ENCODE peak calls at places on chromosomes 3 and 15, in four cellular contexts. B is neural crest cell, J is sciatic nerve, D is NCI-H1105 treated with DMSO at 0.1 percent for 48 hours. Z is an unnamed sample.

GRCh38 chr3:146308222-146308621 is 57.3 kb upstream of the PLSCR4 start:
- DNase-seq in B (no peak), J (no peak), D (no peak), Z (no peak)

GRCh38 chr3:197353867-197354180 is 55.4 kb upstream of the DLG1 start:
- DNase-seq in B (no peak), J (no peak), D (no peak), Z (no peak)

GRCh38 chr3:153072856-153073255 is 89.2 kb upstream of the RAP2B start:
- DNase-seq in B (no peak), J (no peak), D (no peak), Z (no peak)

GRCh38 chr3:110301781-110302180 is 769.8 kb upstream of the NECTIN3 start:
- DNase-seq in B (no peak), J (no peak), D (no peak), Z (no peak)

GRCh38 chr3:187931770-187932278 is 186.6 kb upstream of the BCL6 start:
- DNase-seq in B (no peak), J (no peak), D (no peak), Z (no peak)

GRCh38 chr3:58719684-58720083 is 53.1 kb upstream of the FAM3D start:
- DNase-seq in B (no peak), J (no peak), D (no peak), Z (no peak)

GRCh38 chr3:50516048-50516871 is 12.8 kb upstream of the CACNA2D2 start:
- DNase-seq in B (peak), J (peak), D (peak), Z (no peak)

GRCh38 chr3:197339841-197340520 is 41.6 kb upstream of the DLG1 start:
- DNase-seq in B (no peak), J (peak), D (no peak), Z (peak)

GRCh38 chr3:112604536-112604935 is 36.4 kb downstream of the CCDC80 start:
- DNase-seq in B (no peak), J (no peak), D (no peak), Z (no peak)

GRCh38 chr3:72102057-72102711 is 317.2 kb upstream of the PROK2 start:
- DNase-seq in B (no peak), J (no peak), D (no peak), Z (no peak)

GRCh38 chr3:134381836-134382442 is 7.7 kb upstream of the AMOTL2 start:
- DNase-seq in B (no peak), J (no peak), D (peak), Z (no peak)

GRCh38 chr3:84772841-84773240 is 185.9 kb upstream of the CADM2 start:
- DNase-seq in B (no peak), J (no peak), D (no peak), Z (no peak)

GRCh38 chr15:87762110-87762509 is 494.4 kb downstream of the NTRK3 start:
- DNase-seq in B (no peak), J (no peak), D (no peak), Z (no peak)

GRCh38 chr15:22936577-22937472 is 43.3 kb downstream of the CYFIP1 start:
- DNase-seq in B (no peak), J (no peak), D (no peak), Z (no peak)

GRCh38 chr3:29183346-29184087 is 97.4 kb upstream of the RBMS3 start:
- DNase-seq in B (no peak), J (no peak), D (no peak), Z (no peak)